ENCODE peak calls at places on chromosomes 1 and 21, in six cellular contexts. Q is pons, L is C1 segment of cervical spinal cord, N is HT-29, S is heart left ventricle, A is fibroblast of villous mesenchyme. K is an unnamed sample.

GRCh38 chr1:165543651-165544452 is at the start of gene LRRC52:
- DNase-seq in Q (peak; percentile 64), N (peak; percentile 17), S (peak; percentile 87), A (no peak), L (no peak), K (peak; percentile 67)

GRCh38 chr1:1402081-1402900 is 3.2 kb upstream of the CCNL2 start:
- DNase-seq in S (no peak), A (peak; percentile 46), N (peak; percentile 74), L (no peak), Q (no peak), K (peak; percentile 40)

GRCh38 chr1:151849871-151850270 is 3.6 kb downstream of the THEM5 start:
- DNase-seq in N (no peak), Q (no peak), L (no peak), A (no peak), S (no peak), K (no peak)

GRCh38 chr1:244854865-244855578 is 9.3 kb downstream of the HNRNPU start:
- DNase-seq in S (no peak), N (no peak), A (no peak), Q (no peak), L (no peak), K (no peak)

GRCh38 chr1:109497449-109498160 is 3.7 kb downstream of the CYB561D1 start:
- DNase-seq in A (no peak), S (no peak), Q (no peak), N (no peak), L (no peak), K (peak; percentile 26)

GRCh38 chr1:90114521-90115141 is 119.7 kb downstream of the ZNF326 start:
- DNase-seq in S (no peak), L (no peak), N (peak; percentile 69), Q (peak; percentile 72), A (peak; percentile 49), K (peak; percentile 89)

GRCh38 chr1:119987112-119987511 is 82.3 kb downstream of the NOTCH2 start:
- DNase-seq in N (no peak), A (peak; percentile 84), L (no peak), S (no peak), Q (no peak), K (no peak)

GRCh38 chr1:65263286-65263685 is 46.1 kb upstream of the DNAJC6 start:
- DNase-seq in A (no peak), S (no peak), L (no peak), Q (no peak), N (no peak), K (no peak)

GRCh38 chr1:78408830-78409229 is 81.9 kb upstream of the PTGFR start:
- DNase-seq in A (no peak), S (no peak), N (no peak), L (no peak), Q (no peak), K (no peak)

GRCh38 chr1:15191785-15192184 is 38.2 kb downstream of the TMEM51 start:
- DNase-seq in N (no peak), A (no peak), Q (no peak), S (no peak), L (no peak), K (no peak)

GRCh38 chr1:91769698-91770232 is 116.2 kb downstream of the TGFBR3 start:
- DNase-seq in A (no peak), N (no peak), Q (no peak), S (no peak), L (no peak), K (no peak)

GRCh38 chr1:156648951-156649350 is 7.0 kb downstream of the BCAN start:
- DNase-seq in S (no peak), Q (no peak), A (no peak), L (no peak), N (no peak), K (no peak)

GRCh38 chr21:35048183-35048601 is 910 bp downstream of the RUNX1 start:
- DNase-seq in A (peak; percentile 21), N (no peak), L (no peak), Q (no peak), S (no peak), K (no peak)

GRCh38 chr1:9196129-9197040 is 38.2 kb upstream of the H6PD start:
- DNase-seq in N (peak; percentile 76), A (peak; percentile 95), S (peak; percentile 77), L (no peak), Q (peak; percentile 80), K (peak; percentile 56)

GRCh38 chr1:167095368-167095767 is 1.5 kb downstream of the STYXL2 start:
- DNase-seq in L (no peak), Q (no peak), S (no peak), A (peak; percentile 33), N (no peak), K (peak; percentile 46)

K was measured in G401.